ENCODE peak calls at places on chromosome 12, in ten cellular contexts. C is stimulated activated CD8-positive, alpha-beta memory T cell treated with anti-CD3 and anti-CD28 coated beads, Interleukin-4, amount 100 ng/mL, for 24 hours; Z is NCI-H187 treated with DMSO at 0.1 percent for 48 hours; I is NAMALWA; M is colonic mucosa; E is fibroblast of lung; W is fibroblast of the aortic adventitia; A is Panc1; B is GM13977; L is Calu3. H is an unnamed sample.

GRCh38 chr12:91113621-91114020 is 2.3 kb upstream of the LUM start:
- DNase-seq in C (no peak), Z (no peak), I (no peak), M (no peak), E (no peak), W (no peak), A (no peak), B (no peak), L (no peak), H (no peak)

GRCh38 chr12:111327474-111327873 is 41.4 kb downstream of the PHETA1 start:
- DNase-seq in C (no peak), Z (no peak), I (no peak), M (no peak), E (no peak), W (no peak), A (no peak), B (no peak), L (no peak), H (no peak)

GRCh38 chr12:117141097-117141898 is 42.1 kb upstream of the TESC start:
- DNase-seq in C (no peak), Z (peak; percentile 43), I (no peak), M (no peak), E (no peak), W (no peak), A (no peak), B (no peak), L (no peak), H (no peak)

GRCh38 chr12:92560713-92561542 is 141.9 kb upstream of the PLEKHG7 start:
- DNase-seq in C (no peak), Z (no peak), I (no peak), M (no peak), E (no peak), W (no peak), A (no peak), B (no peak), L (no peak), H (no peak)

GRCh38 chr12:108560321-108560721 is 652 bp downstream of the SART3 start:
- DNase-seq in C (no peak), Z (no peak), I (peak; percentile 52), M (no peak), E (peak; percentile 54), W (peak; percentile 76), A (no peak), B (no peak), L (no peak), H (peak; percentile 50)

GRCh38 chr12:106247731-106248176 is at the start of gene CKAP4:
- DNase-seq in C (peak; percentile 34), Z (no peak), I (peak; percentile 48), M (peak; percentile 72), E (peak; percentile 80), W (peak; percentile 71), A (no peak), B (peak; percentile 85), L (peak; percentile 84), H (no peak)

GRCh38 chr12:50933459-50934124 is 18.8 kb upstream of the HIGD1C start:
- DNase-seq in C (no peak), Z (no peak), I (no peak), M (no peak), E (peak; percentile 28), W (peak; percentile 23), A (no peak), B (no peak), L (no peak), H (no peak)

GRCh38 chr12:80617733-80618132 is 89.7 kb upstream of the MYF6 start:
- DNase-seq in C (no peak), Z (no peak), I (no peak), M (no peak), E (no peak), W (no peak), A (no peak), B (no peak), L (no peak), H (no peak)

GRCh38 chr12:114916531-114916930 is 232.6 kb upstream of the TBX3 start:
- DNase-seq in C (no peak), Z (peak; percentile 62), I (no peak), M (no peak), E (peak; percentile 89), W (no peak), A (no peak), B (no peak), L (no peak), H (peak; percentile 46)

GRCh38 chr12:9741726-9742125 is 8.8 kb upstream of the CLECL1 start:
- DNase-seq in C (no peak), Z (no peak), I (peak; percentile 92), M (no peak), E (no peak), W (no peak), A (no peak), B (peak; percentile 57), L (no peak), H (no peak)

GRCh38 chr12:23525450-23526072 is 423.9 kb downstream of the SOX5 start:
- DNase-seq in C (no peak), Z (no peak), I (no peak), M (no peak), E (no peak), W (no peak), A (no peak), B (no peak), L (no peak), H (no peak)

GRCh38 chr12:108323581-108323980 is 15.5 kb downstream of the CMKLR1 start:
- DNase-seq in C (no peak), Z (no peak), I (no peak), M (no peak), E (no peak), W (no peak), A (no peak), B (no peak), L (no peak), H (no peak)

GRCh38 chr12:39692258-39692853 is 72.8 kb upstream of the ABCD2 start:
- DNase-seq in C (no peak), Z (no peak), I (peak; percentile 20), M (no peak), E (peak; percentile 26), W (peak; percentile 30), A (no peak), B (peak; percentile 28), L (no peak), H (no peak)

GRCh38 chr12:22657538-22657937 is 32.6 kb downstream of the ETNK1 start:
- DNase-seq in C (no peak), Z (no peak), I (no peak), M (no peak), E (peak; percentile 44), W (no peak), A (no peak), B (no peak), L (no peak), H (no peak)

GRCh38 chr12:9344540-9344939 is 136.3 kb upstream of the PZP start:
- DNase-seq in C (no peak), Z (no peak), I (no peak), M (no peak), E (peak; percentile 68), W (peak; percentile 46), A (no peak), B (no peak), L (no peak), H (peak; percentile 44)

GRCh38 chr12:127240249-127240929 is 1026.6 kb upstream of the TMEM132C start:
- DNase-seq in C (no peak), Z (no peak), I (no peak), M (no peak), E (no peak), W (no peak), A (no peak), B (no peak), L (no peak), H (no peak)

GRCh38 chr12:26239508-26240328 is 44.3 kb downstream of the SSPN start:
- DNase-seq in C (no peak), Z (no peak), I (no peak), M (no peak), E (peak; percentile 57), W (peak; percentile 99), A (no peak), B (no peak), L (peak; percentile 92), H (peak; percentile 98)

GRCh38 chr12:119036878-119037493 is 55.6 kb downstream of the SRRM4 start:
- DNase-seq in C (no peak), Z (no peak), I (peak; percentile 56), M (peak; percentile 21), E (no peak), W (no peak), A (peak; percentile 7), B (peak; percentile 61), L (peak; percentile 37), H (no peak)

GRCh38 chr12:38142974-38143373 is 173.6 kb upstream of the ALG10B start:
- DNase-seq in C (no peak), Z (no peak), I (no peak), M (no peak), E (no peak), W (no peak), A (no peak), B (no peak), L (no peak), H (no peak)

GRCh38 chr12:44532940-44533339 is 343.2 kb downstream of the NELL2 start:
- DNase-seq in C (no peak), Z (no peak), I (no peak), M (no peak), E (no peak), W (no peak), A (no peak), B (no peak), L (no peak), H (no peak)

GRCh38 chr12:25323774-25324086 is 73.0 kb upstream of the KRAS start:
- DNase-seq in C (no peak), Z (no peak), I (no peak), M (no peak), E (no peak), W (no peak), A (no peak), B (no peak), L (no peak), H (no peak)

GRCh38 chr12:4723226-4723625 is 3.0 kb downstream of the GALNT8 start:
- DNase-seq in C (no peak), Z (no peak), I (no peak), M (peak; percentile 71), E (no peak), W (no peak), A (no peak), B (no peak), L (no peak), H (no peak)

GRCh38 chr12:38282886-38283285 is 33.7 kb upstream of the ALG10B start:
- DNase-seq in C (no peak), Z (no peak), I (no peak), M (no peak), E (no peak), W (no peak), A (peak; percentile 76), B (no peak), L (peak; percentile 34), H (no peak)

GRCh38 chr12:94831081-94831747 is 172.3 kb downstream of the NDUFA12 start:
- DNase-seq in C (no peak), Z (no peak), I (peak; percentile 84), M (no peak), E (no peak), W (no peak), A (no peak), B (peak; percentile 81), L (no peak), H (no peak)

GRCh38 chr12:99911967-99912366 is 72.8 kb downstream of the ANKS1B start:
- DNase-seq in C (no peak), Z (no peak), I (no peak), M (no peak), E (no peak), W (peak; percentile 10), A (no peak), B (peak; percentile 4), L (no peak), H (peak; percentile 16)

GRCh38 chr12:32501835-32502333 is 102.5 kb downstream of the FGD4 start:
- DNase-seq in C (no peak), Z (peak; percentile 85), I (no peak), M (peak; percentile 64), E (peak; percentile 91), W (peak; percentile 51), A (no peak), B (no peak), L (peak; percentile 72), H (peak; percentile 39)

GRCh38 chr12:109797905-109798669 is 35.1 kb downstream of the TRPV4 start:
- DNase-seq in C (no peak), Z (no peak), I (peak; percentile 50), M (no peak), E (no peak), W (no peak), A (no peak), B (no peak), L (peak; percentile 40), H (no peak)

GRCh38 chr12:288687-289086 is 26.1 kb upstream of the SLC6A13 start:
- DNase-seq in C (no peak), Z (no peak), I (no peak), M (no peak), E (peak; percentile 14), W (peak; percentile 81), A (no peak), B (no peak), L (no peak), H (peak; percentile 49)